ENCODE peak calls at places on chromosomes 2 and 18, in seven cellular contexts. One of them, this sample, is unnamed.
A peak's percentile ranks its signal among the peaks of the same experiment; 100 is the strongest.

GRCh38 chr2:229691631-229692030 is 22.7 kb downstream of the DNER start:
- DNase-seq in dorsolateral prefrontal cortex: no peak
- DNase-seq in head of caudate nucleus: no peak
- DNase-seq in RPMI7951: no peak
- DNase-seq in NCI-H1694 treated with DMSO at 0.1 percent for 48 hours: no peak
- DNase-seq in skeletal muscle cell: no peak
- DNase-seq in stimulated activated naive B cell treated with anti-CD40 and anti-IgM and Interleukin-4, amounts not matched to agents 10 μg/mL and 1 μg/mL and 100 μg/mL, for 72 hours: no peak
- DNase-seq in this sample: no peak

GRCh38 chr2:74119324-74119723 is 28.4 kb downstream of the BOLA3 start:
- DNase-seq in head of caudate nucleus: no peak
- DNase-seq in RPMI7951: peak; percentile 29
- DNase-seq in stimulated activated naive B cell treated with anti-CD40 and anti-IgM and Interleukin-4, amounts not matched to agents 10 μg/mL and 1 μg/mL and 100 μg/mL, for 72 hours: no peak
- DNase-seq in NCI-H1694 treated with DMSO at 0.1 percent for 48 hours: peak; percentile 17
- DNase-seq in dorsolateral prefrontal cortex: no peak
- DNase-seq in skeletal muscle cell: no peak
- DNase-seq in this sample: no peak

GRCh38 chr18:27413495-27414401 is 228.6 kb upstream of the CHST9 start:
- DNase-seq in NCI-H1694 treated with DMSO at 0.1 percent for 48 hours: peak; percentile 10
- DNase-seq in stimulated activated naive B cell treated with anti-CD40 and anti-IgM and Interleukin-4, amounts not matched to agents 10 μg/mL and 1 μg/mL and 100 μg/mL, for 72 hours: no peak
- DNase-seq in head of caudate nucleus: no peak
- DNase-seq in skeletal muscle cell: peak; percentile 90
- DNase-seq in RPMI7951: peak; percentile 33
- DNase-seq in dorsolateral prefrontal cortex: no peak
- DNase-seq in this sample: no peak

GRCh38 chr18:23725827-23726661 is 36.8 kb downstream of the LAMA3 start:
- DNase-seq in RPMI7951: no peak
- DNase-seq in dorsolateral prefrontal cortex: no peak
- DNase-seq in skeletal muscle cell: peak; percentile 67
- DNase-seq in head of caudate nucleus: no peak
- DNase-seq in stimulated activated naive B cell treated with anti-CD40 and anti-IgM and Interleukin-4, amounts not matched to agents 10 μg/mL and 1 μg/mL and 100 μg/mL, for 72 hours: no peak
- DNase-seq in NCI-H1694 treated with DMSO at 0.1 percent for 48 hours: no peak
- DNase-seq in this sample: no peak

GRCh38 chr2:221767106-221767878 is 195.2 kb upstream of the EPHA4 start:
- DNase-seq in dorsolateral prefrontal cortex: no peak
- DNase-seq in NCI-H1694 treated with DMSO at 0.1 percent for 48 hours: no peak
- DNase-seq in head of caudate nucleus: no peak
- DNase-seq in skeletal muscle cell: no peak
- DNase-seq in RPMI7951: no peak
- DNase-seq in stimulated activated naive B cell treated with anti-CD40 and anti-IgM and Interleukin-4, amounts not matched to agents 10 μg/mL and 1 μg/mL and 100 μg/mL, for 72 hours: no peak
- DNase-seq in this sample: no peak

GRCh38 chr18:69814861-69815385 is 132.8 kb downstream of the CD226 start:
- DNase-seq in dorsolateral prefrontal cortex: no peak
- DNase-seq in RPMI7951: no peak
- DNase-seq in stimulated activated naive B cell treated with anti-CD40 and anti-IgM and Interleukin-4, amounts not matched to agents 10 μg/mL and 1 μg/mL and 100 μg/mL, for 72 hours: no peak
- DNase-seq in head of caudate nucleus: no peak
- DNase-seq in NCI-H1694 treated with DMSO at 0.1 percent for 48 hours: no peak
- DNase-seq in skeletal muscle cell: no peak
- DNase-seq in this sample: no peak

GRCh38 chr2:54545700-54546450 is 89.7 kb downstream of the SPTBN1 start:
- DNase-seq in head of caudate nucleus: no peak
- DNase-seq in stimulated activated naive B cell treated with anti-CD40 and anti-IgM and Interleukin-4, amounts not matched to agents 10 μg/mL and 1 μg/mL and 100 μg/mL, for 72 hours: no peak
- DNase-seq in skeletal muscle cell: no peak
- DNase-seq in NCI-H1694 treated with DMSO at 0.1 percent for 48 hours: no peak
- DNase-seq in dorsolateral prefrontal cortex: no peak
- DNase-seq in RPMI7951: peak; percentile 63
- DNase-seq in this sample: no peak

GRCh38 chr18:36139251-36139650 is 9.6 kb downstream of the ELP2 start:
- DNase-seq in head of caudate nucleus: no peak
- DNase-seq in skeletal muscle cell: no peak
- DNase-seq in dorsolateral prefrontal cortex: no peak
- DNase-seq in NCI-H1694 treated with DMSO at 0.1 percent for 48 hours: no peak
- DNase-seq in RPMI7951: no peak
- DNase-seq in stimulated activated naive B cell treated with anti-CD40 and anti-IgM and Interleukin-4, amounts not matched to agents 10 μg/mL and 1 μg/mL and 100 μg/mL, for 72 hours: no peak
- DNase-seq in this sample: no peak

GRCh38 chr2:237731663-237732062 is 66.9 kb upstream of the RBM44 start:
- DNase-seq in RPMI7951: peak; percentile 93
- DNase-seq in stimulated activated naive B cell treated with anti-CD40 and anti-IgM and Interleukin-4, amounts not matched to agents 10 μg/mL and 1 μg/mL and 100 μg/mL, for 72 hours: no peak
- DNase-seq in NCI-H1694 treated with DMSO at 0.1 percent for 48 hours: no peak
- DNase-seq in dorsolateral prefrontal cortex: no peak
- DNase-seq in head of caudate nucleus: no peak
- DNase-seq in skeletal muscle cell: no peak
- DNase-seq in this sample: peak; percentile 55

GRCh38 chr2:228731517-228731916 is 539.6 kb downstream of the PID1 start:
- DNase-seq in stimulated activated naive B cell treated with anti-CD40 and anti-IgM and Interleukin-4, amounts not matched to agents 10 μg/mL and 1 μg/mL and 100 μg/mL, for 72 hours: no peak
- DNase-seq in dorsolateral prefrontal cortex: no peak
- DNase-seq in skeletal muscle cell: peak; percentile 56
- DNase-seq in RPMI7951: peak; percentile 83
- DNase-seq in head of caudate nucleus: no peak
- DNase-seq in NCI-H1694 treated with DMSO at 0.1 percent for 48 hours: no peak
- DNase-seq in this sample: no peak

GRCh38 chr18:48590678-48591077 is 51.8 kb downstream of the CTIF start:
- DNase-seq in head of caudate nucleus: no peak
- DNase-seq in stimulated activated naive B cell treated with anti-CD40 and anti-IgM and Interleukin-4, amounts not matched to agents 10 μg/mL and 1 μg/mL and 100 μg/mL, for 72 hours: no peak
- DNase-seq in dorsolateral prefrontal cortex: no peak
- DNase-seq in skeletal muscle cell: peak; percentile 64
- DNase-seq in NCI-H1694 treated with DMSO at 0.1 percent for 48 hours: no peak
- DNase-seq in RPMI7951: peak; percentile 67
- DNase-seq in this sample: no peak

GRCh38 chr2:138716183-138716582 is 64.0 kb downstream of the NXPH2 start:
- DNase-seq in stimulated activated naive B cell treated with anti-CD40 and anti-IgM and Interleukin-4, amounts not matched to agents 10 μg/mL and 1 μg/mL and 100 μg/mL, for 72 hours: no peak
- DNase-seq in skeletal muscle cell: no peak
- DNase-seq in NCI-H1694 treated with DMSO at 0.1 percent for 48 hours: no peak
- DNase-seq in head of caudate nucleus: no peak
- DNase-seq in RPMI7951: peak; percentile 37
- DNase-seq in dorsolateral prefrontal cortex: no peak
- DNase-seq in this sample: no peak

GRCh38 chr2:204049635-204050034 is 113.1 kb downstream of the ICOS start:
- DNase-seq in head of caudate nucleus: no peak
- DNase-seq in dorsolateral prefrontal cortex: no peak
- DNase-seq in stimulated activated naive B cell treated with anti-CD40 and anti-IgM and Interleukin-4, amounts not matched to agents 10 μg/mL and 1 μg/mL and 100 μg/mL, for 72 hours: no peak
- DNase-seq in RPMI7951: no peak
- DNase-seq in NCI-H1694 treated with DMSO at 0.1 percent for 48 hours: no peak
- DNase-seq in skeletal muscle cell: no peak
- DNase-seq in this sample: no peak

GRCh38 chr2:134917958-134918517 is 584 bp upstream of the CCNT2 start:
- DNase-seq in dorsolateral prefrontal cortex: no peak
- DNase-seq in stimulated activated naive B cell treated with anti-CD40 and anti-IgM and Interleukin-4, amounts not matched to agents 10 μg/mL and 1 μg/mL and 100 μg/mL, for 72 hours: peak; percentile 89
- DNase-seq in NCI-H1694 treated with DMSO at 0.1 percent for 48 hours: no peak
- DNase-seq in RPMI7951: no peak
- DNase-seq in skeletal muscle cell: no peak
- DNase-seq in head of caudate nucleus: no peak
- DNase-seq in this sample: no peak

GRCh38 chr18:41655074-41655473 is 300.0 kb upstream of the PIK3C3 start:
- DNase-seq in dorsolateral prefrontal cortex: no peak
- DNase-seq in head of caudate nucleus: no peak
- DNase-seq in NCI-H1694 treated with DMSO at 0.1 percent for 48 hours: no peak
- DNase-seq in stimulated activated naive B cell treated with anti-CD40 and anti-IgM and Interleukin-4, amounts not matched to agents 10 μg/mL and 1 μg/mL and 100 μg/mL, for 72 hours: no peak
- DNase-seq in RPMI7951: no peak
- DNase-seq in skeletal muscle cell: peak; percentile 43
- DNase-seq in this sample: no peak

This sample was measured in stimulated activated naive CD8-positive, alpha-beta T cell treated with anti-CD3 and anti-CD28 coated beads, Interleukin-15, Interleukin-2, amounts not matched to agents 100 U/mL and 50 U/mL, for 24 hours.